ENCODE peak calls at places on chromosomes 2 and 18, in seven cellular contexts. D, M, B, W, H, X and J are unnamed samples.

GRCh38 chr2:234308073-234308813 is 188.6 kb downstream of the ARL4C start:
- DNase-seq in X (no peak), W (no peak), D (no peak), B (no peak), M (no peak), H (no peak), J (no peak)

GRCh38 chr18:27298215-27298804 is 113.2 kb upstream of the CHST9 start:
- DNase-seq in D (no peak), H (no peak), B (peak), W (no peak), M (no peak), X (no peak), J (no peak)

GRCh38 chr2:64807417-64807816 is 153.7 kb upstream of the SERTAD2 start:
- DNase-seq in D (no peak), H (no peak), X (no peak), W (no peak), B (no peak), M (no peak), J (no peak)

GRCh38 chr18:36331541-36331971 is 34.0 kb downstream of the FHOD3 start:
- DNase-seq in B (peak), H (no peak), W (no peak), D (no peak), M (no peak), X (no peak), J (no peak)

GRCh38 chr2:119387381-119388129 is 20.8 kb downstream of the DBI start:
- DNase-seq in M (no peak), D (peak), B (peak), X (no peak), H (peak), W (no peak), J (peak)

GRCh38 chr2:139968588-139968987 is 1188.4 kb upstream of the NXPH2 start:
- DNase-seq in X (no peak), B (no peak), D (no peak), H (no peak), M (no peak), W (no peak), J (no peak)

GRCh38 chr18:29164020-29164706 is 987.2 kb upstream of the CDH2 start:
- DNase-seq in D (no peak), W (no peak), H (no peak), M (no peak), B (no peak), X (no peak), J (no peak)

GRCh38 chr2:38856165-38856564 is 19.6 kb downstream of the DHX57 start:
- DNase-seq in H (no peak), X (no peak), W (no peak), D (no peak), B (peak), M (no peak), J (no peak)

GRCh38 chr2:230929381-230930148 is 4.5 kb upstream of the GPR55 start:
- DNase-seq in H (no peak), X (no peak), M (no peak), W (no peak), B (no peak), D (no peak), J (no peak)

GRCh38 chr2:224311226-224311625 is 90.7 kb downstream of the FAM124B start:
- DNase-seq in B (no peak), W (no peak), H (no peak), D (no peak), M (no peak), X (no peak), J (no peak)

GRCh38 chr2:240347373-240347940 is 88.0 kb upstream of the GPC1 start:
- DNase-seq in W (no peak), D (peak), X (no peak), M (no peak), H (peak), B (no peak), J (no peak)

GRCh38 chr18:48022531-48023330 is 92.3 kb upstream of the SMAD2 start:
- DNase-seq in B (peak), X (no peak), W (no peak), H (no peak), M (no peak), D (no peak), J (no peak)

GRCh38 chr2:57516740-57517340 is 529.8 kb upstream of the VRK2 start:
- DNase-seq in W (no peak), X (no peak), M (no peak), H (no peak), B (peak), D (no peak), J (no peak)

GRCh38 chr2:37472959-37473358 is 128.5 kb downstream of the QPCT start:
- DNase-seq in B (no peak), D (no peak), X (no peak), W (no peak), M (no peak), H (peak), J (no peak)